ENCODE peak calls at places on chromosomes 13 and 19, in seven cellular contexts. D is neuronal stem cell, R is H1, C is IMR-90, E is H9, M is mesenchymal stem cell, A is trophoblast cell. U is an unnamed sample.

GRCh38 chr19:13849991-13850909 is 26.7 kb upstream of the NANOS3 start:
- DNase-seq in D (no peak), M (peak), A (peak), R (no peak), C (peak), E (peak), U (peak)

GRCh38 chr19:37114001-37114400 is 35.8 kb downstream of the ZNF420 start:
- DNase-seq in M (no peak), D (no peak), A (peak), E (no peak), R (no peak), C (no peak), U (peak)

GRCh38 chr13:40061466-40062450 is 406.3 kb downstream of the COG6 start:
- DNase-seq in A (no peak), E (no peak), R (no peak), D (no peak), M (no peak), C (no peak), U (no peak)

GRCh38 chr13:113397606-113398425 is 33.9 kb upstream of the GRTP1 start:
- DNase-seq in A (no peak), R (no peak), M (no peak), C (no peak), E (peak), D (no peak), U (peak)

GRCh38 chr19:18321729-18322091 is 1.2 kb downstream of the LSM4 start:
- DNase-seq in D (no peak), C (peak), R (no peak), E (no peak), M (peak), A (no peak), U (no peak)

GRCh38 chr19:41299046-41299754 is 10.8 kb upstream of the CCDC97 start:
- DNase-seq in D (no peak), A (peak), M (peak), R (no peak), E (no peak), C (no peak), U (no peak)

GRCh38 chr19:2973229-2973628 is 4.1 kb upstream of the TLE6 start:
- DNase-seq in M (no peak), C (no peak), E (no peak), R (no peak), A (peak), D (no peak), U (no peak)

GRCh38 chr13:23889598-23890224 is 511 bp upstream of the MIPEP start:
- DNase-seq in A (no peak), E (no peak), C (no peak), D (peak), M (no peak), R (no peak), U (peak)

GRCh38 chr13:25179810-25180437 is 7.8 kb upstream of the AMER2 start:
- DNase-seq in M (no peak), C (no peak), D (no peak), A (no peak), R (no peak), E (no peak), U (no peak)

GRCh38 chr19:38862321-38863059 is 12.7 kb upstream of the HNRNPL start:
- DNase-seq in M (peak), A (no peak), R (no peak), E (no peak), D (no peak), C (no peak), U (no peak)

DNA sequence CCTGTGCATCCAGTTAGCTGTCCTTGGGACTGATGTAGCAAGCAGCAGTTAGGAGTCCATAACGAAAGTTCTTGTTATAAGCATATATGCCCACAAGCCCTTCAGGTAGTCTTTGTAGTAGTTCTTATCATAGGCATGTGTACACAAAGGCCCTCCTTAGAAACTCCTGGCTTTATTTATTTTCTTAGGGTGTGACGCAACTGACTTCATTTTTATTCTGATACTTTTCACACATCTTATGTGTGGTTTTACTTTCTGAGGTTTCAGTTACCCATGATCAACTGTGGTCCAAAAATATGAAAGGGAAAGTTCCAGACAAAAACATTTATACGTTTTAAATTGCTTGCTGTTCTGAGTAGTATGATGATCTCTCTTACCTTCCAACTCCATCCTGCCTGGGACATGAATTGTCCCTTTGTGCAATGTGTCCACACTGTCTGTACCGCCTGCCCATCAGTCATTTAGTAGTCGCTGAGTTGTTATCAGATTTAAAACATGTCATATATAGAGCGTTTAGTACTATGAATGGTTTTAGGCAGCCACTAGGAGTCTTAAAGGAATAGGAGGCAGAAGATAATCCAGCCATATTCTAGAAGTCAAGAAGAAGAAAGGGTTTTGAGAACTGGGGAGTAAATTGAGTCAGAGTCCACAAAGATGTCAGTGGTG is 19.4 kb downstream of the GPC5 start:
- DNase-seq in C (no peak), M (no peak), E (no peak), D (no peak), A (no peak), R (no peak), U (no peak)
- H2BK5ac ChIP-seq in C (no peak), M (no peak), E (no peak), D (no peak), A (no peak), R (no peak), U (no peak)

GRCh38 chr13:93762703-93763102 is 536.1 kb downstream of the GPC6 start:
- DNase-seq in D (no peak), R (no peak), A (no peak), C (no peak), M (no peak), E (no peak), U (no peak)

GRCh38 chr13:93753639-93754038 is 527.0 kb downstream of the GPC6 start:
- DNase-seq in C (no peak), R (no peak), D (no peak), A (no peak), E (no peak), M (no peak), U (no peak)

GRCh38 chr13:93755341-93755740 is 528.7 kb downstream of the GPC6 start:
- DNase-seq in C (no peak), R (no peak), M (no peak), E (no peak), D (no peak), A (no peak), U (no peak)

DNA sequence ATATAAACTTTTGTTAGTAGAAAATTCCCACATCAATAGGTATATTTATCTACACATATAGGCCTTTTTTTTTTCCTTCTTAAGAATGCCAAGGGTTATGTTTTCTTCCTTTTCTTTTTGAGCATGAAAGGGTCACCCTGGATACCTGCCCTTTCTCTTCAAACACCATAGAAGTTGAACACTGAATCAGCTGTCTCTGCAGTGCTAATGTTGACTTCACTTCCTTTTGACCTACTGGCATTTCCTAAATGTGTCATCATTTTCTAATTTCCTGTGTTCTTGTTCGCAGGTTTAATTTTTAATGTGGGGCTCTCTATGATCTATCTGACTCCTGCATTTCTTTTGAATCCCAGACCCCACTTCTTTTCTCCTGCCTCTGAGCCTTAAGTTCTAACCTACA is 532.0 kb downstream of the GPC6 start:
- DNase-seq in C (peak), D (no peak), E (no peak), M (no peak), A (no peak), R (no peak), U (no peak)
- H2BK5ac ChIP-seq in C (no peak), D (no peak), E (no peak), M (no peak), A (no peak), R (no peak), U (no peak)

GRCh38 chr13:104057851-104058250 is 991.6 kb upstream of the SLC10A2 start:
- DNase-seq in A (no peak), M (peak), E (no peak), R (no peak), D (no peak), C (no peak), U (no peak)
- H2BK5ac ChIP-seq in A (no peak), M (no peak), E (no peak), R (no peak), D (no peak), C (no peak), U (no peak)

GRCh38 chr13:63497601-63498000 is 2082.0 kb upstream of the PCDH20 start:
- DNase-seq in R (no peak), A (no peak), D (no peak), C (peak), M (peak), E (no peak), U (no peak)

GRCh38 chr13:63501702-63502101 is 2086.1 kb upstream of the PCDH20 start:
- DNase-seq in E (no peak), R (no peak), M (no peak), A (no peak), D (no peak), C (peak), U (no peak)
- H2BK5ac ChIP-seq in E (no peak), R (no peak), M (no peak), A (no peak), D (no peak), C (no peak), U (no peak)

DNA sequence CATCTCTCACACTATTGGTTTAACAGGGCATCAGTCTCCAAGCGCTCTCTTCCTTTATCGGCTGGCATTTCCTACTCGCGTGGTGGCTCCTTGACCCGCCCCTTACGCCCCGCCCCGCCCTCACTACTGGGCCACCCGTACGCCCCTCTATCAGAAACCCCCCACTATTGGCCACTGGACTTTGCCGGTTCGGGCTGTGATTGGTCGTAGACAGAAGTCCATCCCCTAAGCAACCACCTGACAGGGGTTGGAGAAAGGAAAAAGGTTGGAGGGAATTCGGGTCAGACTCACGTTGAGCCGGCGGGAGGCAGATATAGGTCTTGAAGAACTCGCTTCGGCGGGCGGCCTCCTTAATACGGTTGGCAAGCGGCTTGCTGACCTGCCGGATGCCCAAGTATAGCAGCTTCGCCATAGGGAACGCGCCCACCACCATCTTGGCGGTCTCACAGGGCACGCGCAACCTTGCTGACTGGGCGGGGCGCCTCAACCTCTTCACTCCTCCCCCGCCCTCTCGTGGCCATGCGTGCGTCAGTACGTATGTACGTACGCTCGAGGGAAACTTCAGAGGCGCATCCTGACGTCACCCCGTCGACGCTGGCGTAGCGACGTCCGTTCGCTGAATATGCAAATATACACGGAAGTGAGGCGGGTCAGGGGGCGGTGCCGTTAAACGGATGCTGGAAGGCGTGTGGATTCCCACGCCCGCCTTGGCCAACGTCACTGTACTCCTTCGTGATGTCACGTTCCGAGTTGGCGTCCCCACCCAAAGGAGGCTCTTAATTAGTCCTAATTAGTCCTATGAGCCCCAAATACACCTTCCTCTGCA is at the start of gene OPA3:
- DNase-seq in E (peak), C (peak), R (peak), A (peak), M (peak), D (peak), U (peak)
- H2BK5ac ChIP-seq in E (no peak), C (peak), R (peak), A (peak), M (peak), D (peak), U (peak)

DNA sequence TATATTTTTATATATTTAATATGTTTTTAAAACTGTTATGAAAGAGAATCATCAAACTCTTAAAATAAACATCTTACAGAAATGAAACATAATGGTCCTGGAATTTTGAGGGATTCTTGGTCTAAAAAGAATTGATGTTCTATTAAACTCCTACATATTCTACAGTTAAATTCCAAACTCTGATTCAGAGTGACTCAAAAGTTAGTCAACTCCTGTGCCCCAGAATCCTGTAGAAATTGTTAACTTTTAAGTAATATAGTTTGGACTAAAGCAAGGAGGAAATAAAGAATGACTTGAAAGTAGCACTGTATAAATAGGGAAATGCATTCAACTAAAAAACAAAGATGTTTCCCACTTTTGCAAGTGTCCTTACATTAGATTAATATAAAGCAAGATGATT is 47.7 kb downstream of the FNDC3A start:
- DNase-seq in M (peak), D (no peak), R (no peak), C (peak), A (no peak), E (no peak), U (no peak)
- H2BK5ac ChIP-seq in M (no peak), D (no peak), R (no peak), C (peak), A (no peak), E (no peak), U (no peak)

GRCh38 chr19:12330340-12330739 is 3.1 kb downstream of the ZNF563 start:
- DNase-seq in C (no peak), M (no peak), D (no peak), A (no peak), E (no peak), R (no peak), U (no peak)
- H2BK5ac ChIP-seq in C (no peak), M (no peak), D (no peak), A (no peak), E (no peak), R (no peak), U (no peak)

GRCh38 chr19:6185093-6185824 is 49.8 kb downstream of the ACSBG2 start:
- DNase-seq in C (no peak), D (no peak), A (no peak), E (no peak), R (no peak), M (no peak), U (no peak)

GRCh38 chr19:6185825-6186193 is 50.3 kb downstream of the ACSBG2 start:
- DNase-seq in C (no peak), E (no peak), M (no peak), R (no peak), A (no peak), D (no peak), U (no peak)

GRCh38 chr19:6186435-6186834 is 51.0 kb downstream of the ACSBG2 start:
- DNase-seq in C (no peak), R (no peak), M (no peak), A (peak), D (no peak), E (no peak), U (no peak)

GRCh38 chr19:6181119-6181518 is 45.7 kb downstream of the ACSBG2 start:
- DNase-seq in E (no peak), M (no peak), A (no peak), R (no peak), C (no peak), D (no peak), U (no peak)
- H2BK5ac ChIP-seq in E (no peak), M (no peak), A (no peak), R (no peak), C (no peak), D (no peak), U (no peak)

GRCh38 chr19:45019187-45019586 is 17.9 kb downstream of the RELB start:
- DNase-seq in D (no peak), R (no peak), E (no peak), C (no peak), A (no peak), M (no peak), U (no peak)

GRCh38 chr19:45020071-45020470 is 18.8 kb upstream of the CLASRP start:
- DNase-seq in E (no peak), R (no peak), C (no peak), D (no peak), A (no peak), M (no peak), U (no peak)

GRCh38 chr19:45025264-45025663 is 13.6 kb upstream of the CLASRP start:
- DNase-seq in C (no peak), D (no peak), R (no peak), E (no peak), M (no peak), A (no peak), U (no peak)

GRCh38 chr19:45023048-45023447 is 15.8 kb upstream of the CLASRP start:
- DNase-seq in R (no peak), A (no peak), C (no peak), E (no peak), D (no peak), M (no peak), U (no peak)

DNA sequence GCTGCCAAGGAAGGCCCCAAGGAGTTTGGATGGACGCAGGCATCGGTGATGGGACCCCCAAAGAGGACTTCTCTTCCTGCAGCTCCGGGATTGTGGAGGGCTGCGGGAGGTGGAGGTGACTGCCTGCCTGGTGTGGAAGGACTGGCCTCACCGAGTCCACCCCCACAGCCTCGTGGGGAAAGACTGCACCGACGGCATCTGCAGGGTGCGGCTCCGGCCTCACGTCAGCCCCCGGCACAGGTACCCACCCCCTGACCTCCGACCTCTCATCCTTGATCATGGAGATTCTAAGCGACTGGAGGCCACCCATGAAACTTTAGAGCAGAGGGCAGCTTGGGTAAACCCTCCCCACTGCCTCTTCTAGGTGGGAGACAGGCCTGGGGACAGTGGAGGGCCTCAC is 16.9 kb upstream of the CLASRP start:
- DNase-seq in E (no peak), M (no peak), R (no peak), C (no peak), A (no peak), D (no peak), U (no peak)
- H2BK5ac ChIP-seq in E (no peak), M (no peak), R (no peak), C (no peak), A (no peak), D (no peak), U (no peak)